ENCODE peak calls at places on chromosome 19, in ten cellular contexts. I is CD8-positive, alpha-beta T cell; V is CD4-positive, alpha-beta memory T cell; G is adipocyte; O is fibroblast of lung; X is GM23338; K is cardiac muscle cell; J is Karpas-422; Z is upper lobe of right lung; H is neural progenitor cell. C is an unnamed sample. For H3K4me1 and H3K36me3, the result is how much of the 10 kb centered on the place peaks cover.

GRCh38 chr19:32676186-32676894 is 692 bp downstream of the RGS9BP start:
- DNase-seq in V (peak), I (no peak), J (no peak), O (no peak), G (no peak), Z (peak), K (peak), H (peak), X (peak), C (no peak)

GRCh38 chr19:49189259-49189658 is 31.7 kb downstream of the TRPM4 start:
- DNase-seq in X (no peak), K (no peak), Z (no peak), H (no peak), G (no peak), O (no peak), V (no peak), J (no peak), I (no peak), C (no peak)

GRCh38 chr19:4566402-4567051 is 7.0 kb upstream of the SEMA6B start:
- DNase-seq in K (no peak), H (no peak), O (no peak), J (no peak), Z (no peak), V (no peak), I (no peak), X (no peak), G (no peak), C (no peak)

GRCh38 chr19:5138606-5139594 is 170.0 kb downstream of the KDM4B start:
- DNase-seq in Z (no peak), J (no peak), X (no peak), I (peak), K (no peak), V (peak), O (peak), H (no peak), G (peak), C (peak)

GRCh38 chr19:7921955-7922840 is 2.1 kb downstream of the SNAPC2 start:
- DNase-seq in O (no peak), G (no peak), X (no peak), V (no peak), H (no peak), J (no peak), I (no peak), Z (no peak), K (no peak), C (no peak)

GRCh38 chr19:1000591-1001537 is 645 bp downstream of the GRIN3B start:
- DNase-seq in O (no peak), I (no peak), X (peak), J (no peak), V (no peak), Z (no peak), K (no peak), G (no peak), H (peak), C (no peak)

GRCh38 chr19:41588497-41589209 is 12.7 kb downstream of the CEACAM21 start:
- DNase-seq in K (peak), I (no peak), H (peak), O (peak), Z (no peak), V (no peak), X (peak), G (peak), J (peak), C (no peak)

GRCh38 chr19:48175578-48175977 is 5.1 kb downstream of the ZSWIM9 start:
- DNase-seq in V (no peak), Z (no peak), K (no peak), O (no peak), X (no peak), I (no peak), G (no peak), H (no peak), J (no peak), C (no peak)

GRCh38 chr19:38478273-38478971 is 44.9 kb downstream of the RYR1 start:
- DNase-seq in J (peak), Z (no peak), I (no peak), X (peak), O (no peak), V (no peak), K (peak), H (peak), G (no peak), C (no peak)
- H3K4me1 ChIP-seq in J (under half), Z (under half), I (under half), X (under half), O (under half), V (under half), K (under half), H (under half), G (under half), C (under half)

DNA sequence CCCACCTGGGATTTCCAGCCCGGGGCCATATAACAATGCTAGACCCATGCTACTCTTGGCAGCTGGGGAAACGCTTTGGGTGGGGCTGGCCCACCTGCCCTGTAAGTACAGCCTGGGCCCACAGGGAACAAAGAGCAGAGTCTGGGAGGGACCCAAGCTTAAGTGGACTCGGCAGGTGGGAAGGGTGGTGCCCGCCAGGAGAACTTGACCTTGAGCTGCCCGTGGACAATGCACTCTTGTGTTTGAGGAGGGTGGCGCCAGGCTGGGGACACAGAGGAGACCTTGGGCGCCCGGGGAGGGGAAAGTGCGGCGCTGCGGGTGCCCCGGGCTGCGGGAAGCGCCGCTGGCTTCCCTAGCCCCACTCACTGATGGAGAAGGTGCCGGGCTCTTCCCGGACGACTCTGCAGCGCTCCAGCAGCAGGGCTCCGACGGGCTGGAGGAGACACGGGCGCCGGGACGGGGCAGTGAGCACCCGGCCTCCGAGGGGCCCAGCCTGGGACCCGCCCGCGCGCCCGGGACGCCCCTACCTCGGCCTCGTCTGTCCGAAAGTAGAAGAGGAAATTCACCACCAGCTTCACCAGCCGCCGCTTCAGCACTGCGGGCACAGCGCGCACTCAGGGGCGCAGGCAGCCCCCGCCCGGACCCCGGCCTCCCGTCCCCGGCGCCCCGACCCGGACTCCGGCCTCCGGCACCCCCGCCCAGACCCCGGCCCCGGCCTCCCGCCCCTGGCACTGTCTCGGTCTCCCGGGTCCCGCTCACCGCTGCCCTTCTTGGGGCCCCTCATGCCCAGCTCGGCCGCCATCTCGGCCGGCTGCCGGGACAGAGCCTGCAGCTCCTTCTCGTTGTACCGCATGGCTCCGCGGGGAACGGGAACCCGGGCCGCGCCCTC is 489 bp downstream of the PLEKHJ1 start:
- DNase-seq in O (no peak), K (peak), X (peak), J (peak), V (no peak), G (peak), H (peak), I (no peak), Z (peak), C (no peak)
- H3K36me3 ChIP-seq in O (under half), K (under half), X (under half), J (under half), V (under half), G (under half), H (under half), I (under half), Z (under half), C (under half)

GRCh38 chr19:18020212-18021067 is 12.5 kb downstream of the ARRDC2 start:
- DNase-seq in X (no peak), O (no peak), G (peak), H (no peak), I (no peak), J (no peak), K (no peak), Z (peak), V (no peak), C (no peak)
- H3K4me1 ChIP-seq in X (under half), O (under half), G (under half), H (under half), I (half or more), J (under half), K (under half), Z (half or more), V (half or more), C (half or more)

GRCh38 chr19:52658595-52658994 is 20.4 kb upstream of the ZNF83 start:
- DNase-seq in V (no peak), J (no peak), Z (no peak), H (no peak), K (no peak), I (no peak), X (peak), G (no peak), O (no peak), C (no peak)
- H3K36me3 ChIP-seq in V (under half), J (half or more), Z (under half), H (under half), K (under half), I (under half), X (under half), G (under half), O (under half), C (under half)

GRCh38 chr19:43774103-43774939 is 6.5 kb downstream of the KCNN4 start:
- DNase-seq in V (no peak), X (peak), Z (peak), K (peak), G (no peak), J (no peak), I (no peak), O (peak), H (peak), C (no peak)
- H3K4me1 ChIP-seq in V (under half), X (under half), Z (under half), K (under half), G (under half), J (under half), I (under half), O (under half), H (under half), C (under half)

DNA sequence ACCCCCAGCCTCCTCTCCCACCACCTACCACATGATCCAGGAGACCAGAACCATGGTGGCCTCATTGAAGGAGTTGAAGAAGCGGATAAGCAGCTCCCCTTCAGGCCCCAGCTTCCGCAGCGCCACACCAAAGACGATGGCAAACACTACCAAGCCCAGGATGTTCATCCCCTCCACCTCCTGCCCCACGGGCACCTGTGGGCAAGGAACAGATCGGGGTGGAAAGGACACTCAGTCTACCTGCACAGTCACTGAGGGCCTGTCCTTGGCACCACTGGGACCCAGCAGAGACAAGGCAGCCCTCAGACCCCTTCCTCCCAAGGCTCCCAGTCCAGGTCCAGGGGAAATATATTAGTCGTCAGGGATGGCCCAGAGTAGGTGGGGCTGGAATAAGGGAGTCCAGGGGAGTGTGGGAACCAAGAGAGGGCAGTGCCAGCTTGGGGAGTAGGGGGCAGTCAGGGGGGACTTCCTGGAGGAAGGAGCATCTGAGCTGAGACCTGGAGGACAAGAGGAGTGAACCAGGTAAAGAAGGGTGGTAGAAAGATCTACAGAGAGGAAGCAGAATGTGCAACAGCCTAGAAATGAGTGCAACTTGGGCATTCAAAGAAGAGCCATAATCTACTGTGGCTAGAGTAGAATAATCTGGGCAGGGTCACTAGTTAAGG is 5.9 kb downstream of the SLC1A5 start:
- DNase-seq in Z (no peak), I (no peak), J (no peak), X (no peak), H (no peak), V (no peak), O (no peak), G (no peak), K (no peak), C (no peak)
- H3K36me3 ChIP-seq in Z (half or more), I (under half), J (under half), X (half or more), H (under half), V (under half), O (under half), G (half or more), K (under half), C (under half)

GRCh38 chr19:13040232-13040915 is 45.1 kb downstream of the NFIX start:
- DNase-seq in Z (no peak), G (no peak), K (no peak), V (no peak), J (no peak), O (no peak), H (no peak), X (no peak), I (no peak), C (no peak)
- H3K4me1 ChIP-seq in Z (half or more), G (half or more), K (under half), V (under half), J (under half), O (under half), H (under half), X (under half), I (under half), C (under half)

C was measured in effector memory CD4-positive, alpha-beta T cell.